ENCODE peak calls at places on chromosome 18, in four cellular contexts. G is H1, V is HepG2, O is GM12878. H is an unnamed sample.

GRCh38 chr18:64513401-64513800 is 364.5 kb upstream of the LINC00305 start:
- DNase-seq in O (no peak), G (no peak), V (no peak), H (no peak)

GRCh38 chr18:59909289-59910036 is 9.7 kb downstream of the PMAIP1 start:
- DNase-seq in O (no peak), G (no peak), V (no peak), H (no peak)

GRCh38 chr18:50729326-50729725 is 90.5 kb downstream of the MRO start:
- DNase-seq in O (no peak), V (no peak), G (no peak), H (no peak)

GRCh38 chr18:9683418-9684396 is 24.4 kb upstream of the RAB31 start:
- DNase-seq in O (no peak), G (no peak), V (peak), H (no peak)

GRCh38 chr18:50879302-50880107 is 587 bp downstream of the ME2 start:
- DNase-seq in V (peak), G (no peak), O (no peak), H (no peak)

GRCh38 chr18:5073026-5073944 is 123.8 kb downstream of the AKAIN1 start:
- DNase-seq in V (peak), G (peak), O (no peak), H (peak)

GRCh38 chr18:57009836-57010235 is 137.1 kb upstream of the BOD1L2 start:
- DNase-seq in O (no peak), G (no peak), V (no peak), H (no peak)

GRCh38 chr18:14104906-14105748 is 27.1 kb downstream of the ZNF519 start:
- DNase-seq in V (peak), O (no peak), G (no peak), H (no peak)

GRCh38 chr18:48100712-48101165 is 170.3 kb upstream of the SMAD2 start:
- DNase-seq in V (no peak), G (peak), O (no peak), H (peak)

GRCh38 chr18:56374005-56374655 is 264.3 kb downstream of the TXNL1 start:
- DNase-seq in G (no peak), O (no peak), V (no peak), H (no peak)

GRCh38 chr18:12312936-12313335 is 4.9 kb downstream of the TUBB6 start:
- DNase-seq in O (no peak), G (no peak), V (no peak), H (no peak)

GRCh38 chr18:34595673-34596072 is 114.4 kb upstream of the DTNA start:
- DNase-seq in G (no peak), V (peak), O (no peak), H (no peak)

GRCh38 chr18:62781893-62782292 is 66.6 kb downstream of the PHLPP1 start:
- DNase-seq in V (peak), O (no peak), G (no peak), H (no peak)
- TF ChIP-seq SUZ12 in V (no peak), O (no peak), G (no peak), H (no peak)

DNA sequence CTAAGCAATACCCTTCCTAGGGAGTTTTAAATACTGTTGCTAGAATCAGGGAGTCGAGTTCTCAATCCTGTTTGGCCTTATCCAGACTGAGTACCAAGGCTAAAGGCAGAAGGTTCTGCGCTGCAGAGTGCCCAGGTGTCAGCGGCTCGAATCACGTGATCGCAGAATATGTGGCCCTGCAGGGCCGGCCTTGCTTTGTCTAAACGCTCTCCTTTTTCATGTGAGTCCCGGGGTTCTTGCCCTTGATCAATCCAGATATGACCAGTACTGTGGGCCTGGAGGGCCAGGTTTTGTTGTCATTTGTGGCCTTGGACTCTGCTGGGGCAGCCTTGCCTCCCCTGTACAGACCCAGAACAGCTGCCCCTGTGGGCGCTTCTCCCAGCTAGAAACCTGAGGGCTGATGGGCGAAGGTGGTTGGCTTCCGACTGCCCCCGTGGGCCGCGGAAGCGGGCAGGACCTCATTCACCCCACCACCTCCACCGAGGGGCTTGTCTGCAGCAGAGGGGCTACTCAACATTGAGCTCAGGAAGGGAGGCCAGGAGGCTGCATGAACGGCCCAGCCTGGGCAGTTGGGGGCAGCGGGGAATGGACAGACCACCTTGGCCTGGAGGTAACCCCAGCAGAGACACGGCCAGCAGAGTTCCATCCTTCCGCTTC is 225.0 kb downstream of the ALPK2 start:
- DNase-seq in V (no peak), G (no peak), O (no peak), H (no peak)
- TF ChIP-seq YY1 in V (no peak), G (no peak), O (no peak), H (no peak)

DNA sequence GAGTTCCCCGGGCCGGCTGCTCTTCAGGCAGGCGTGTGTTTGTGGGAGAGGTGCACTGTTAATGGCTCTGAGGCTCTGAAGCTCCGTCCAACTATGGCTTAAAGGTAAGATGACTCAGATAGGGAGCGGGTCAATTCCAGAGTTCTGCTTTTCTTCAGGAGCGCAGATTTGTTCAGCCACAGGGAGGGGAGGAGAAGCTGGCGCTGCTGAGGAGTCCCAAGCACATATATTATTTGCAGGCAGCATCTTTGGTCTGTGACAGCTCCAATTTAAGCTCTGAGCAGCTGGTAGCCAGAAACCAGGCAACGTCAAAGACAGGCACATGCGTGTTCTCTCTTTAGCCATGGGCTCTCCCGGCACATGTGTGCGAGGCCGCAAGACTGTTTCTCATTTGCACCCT is 229.2 kb downstream of the BCL2 start:
- DNase-seq in V (no peak), O (no peak), G (no peak), H (no peak)
- TF ChIP-seq SUZ12 in V (no peak), O (no peak), G (no peak), H (no peak)

GRCh38 chr18:79007440-79007839 is 27.8 kb downstream of the SALL3 start:
- DNase-seq in O (no peak), G (no peak), V (no peak), H (no peak)
- TF ChIP-seq YY1 in O (no peak), G (no peak), V (no peak), H (no peak)

DNA sequence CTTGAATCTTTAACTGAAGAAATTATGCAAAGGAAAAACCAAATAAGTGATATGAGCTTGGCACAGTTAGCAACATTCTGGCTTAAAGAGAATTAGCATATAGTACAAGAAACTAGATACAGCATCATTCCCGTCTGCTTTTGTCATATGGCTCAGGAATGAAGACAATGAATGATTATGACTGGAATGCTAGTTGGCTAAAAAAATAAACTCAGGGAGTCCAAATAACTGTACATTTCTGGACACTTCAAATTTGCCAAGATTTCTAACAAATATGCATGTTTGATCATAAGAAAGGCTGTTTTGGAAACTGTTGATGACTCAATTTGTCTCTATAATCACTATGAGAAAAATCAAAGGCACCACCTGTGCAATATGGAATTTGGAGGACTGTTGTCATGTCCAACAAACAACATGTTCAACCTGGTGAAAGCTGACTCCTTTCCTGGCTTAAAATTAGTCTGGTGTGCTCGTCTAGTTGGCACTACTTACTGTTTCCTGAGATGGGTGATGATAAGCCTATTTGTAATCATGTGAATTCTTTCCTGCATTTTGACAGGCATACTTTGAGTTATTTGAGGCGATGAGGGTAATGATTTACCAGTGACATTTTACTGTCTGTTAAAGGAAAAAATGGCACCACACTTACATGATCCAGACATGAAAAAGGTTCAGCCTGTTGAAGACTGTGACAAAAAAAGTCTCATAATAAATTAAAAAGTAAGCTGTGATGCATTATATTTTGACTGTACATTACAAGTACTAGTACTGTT is 133.9 kb upstream of the CDH20 start:
- DNase-seq in G (no peak), V (no peak), O (no peak), H (no peak)
- TF ChIP-seq SUZ12 in G (no peak), V (no peak), O (no peak), H (no peak)

DNA sequence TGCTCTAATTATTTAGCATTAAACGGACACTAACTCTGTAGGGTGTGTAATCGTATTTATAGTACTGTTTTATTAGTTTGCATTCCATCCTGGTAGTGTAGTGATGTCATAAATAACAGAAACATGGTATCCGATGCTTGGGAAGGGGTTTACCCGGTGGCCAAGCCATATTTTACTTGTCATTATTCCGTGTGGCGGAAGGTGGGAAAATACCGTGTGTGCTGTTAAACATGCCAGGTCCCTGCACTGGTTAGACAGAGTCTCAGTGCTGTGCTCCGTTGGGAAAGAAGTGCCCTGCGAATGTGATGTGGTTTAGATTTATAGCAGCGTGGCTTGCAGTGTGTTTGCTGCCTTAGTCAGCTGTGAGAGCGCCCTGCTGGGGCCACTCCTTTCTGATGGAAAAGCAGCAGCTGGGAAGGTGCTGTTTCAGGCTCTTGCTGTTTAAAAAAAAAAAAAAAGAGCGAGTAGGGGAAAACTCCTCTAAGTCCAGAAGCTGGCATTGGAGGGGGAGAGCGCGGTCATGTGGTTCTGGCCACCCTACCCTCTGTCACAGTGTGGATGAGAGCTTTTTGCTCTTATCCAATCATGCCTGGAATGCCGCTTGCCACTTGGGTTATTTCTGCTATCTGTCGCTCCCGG is 211.0 kb downstream of the NEDD4L start:
- DNase-seq in V (no peak), G (peak), O (no peak), H (peak)
- TF ChIP-seq YY1 in V (no peak), G (no peak), O (no peak), H (no peak)

GRCh38 chr18:54075681-54076080 is 148.8 kb downstream of the MBD2 start:
- DNase-seq in O (no peak), G (no peak), V (no peak), H (no peak)
- TF ChIP-seq SUZ12 in O (no peak), G (no peak), V (no peak), H (no peak)